ENCODE peak calls at places on chromosomes 1 and 21, in five cellular contexts. O is GM03348; Q is HTR-8/SVneo; T is stimulated activated CD8-positive, alpha-beta memory T cell treated with anti-CD3 and anti-CD28 coated beads, Interleukin-15, amount 100 ng/mL, for 4 hours; P is T-helper 9 cell. W is an unnamed sample.

GRCh38 chr1:93021539-93022134 is 57.4 kb upstream of the MTF2 start:
- DNase-seq in Q (peak), O (peak), P (no peak), T (no peak), W (no peak)

GRCh38 chr1:240309804-240310203 is 218.1 kb downstream of the FMN2 start:
- DNase-seq in Q (no peak), O (no peak), T (no peak), P (no peak), W (no peak)

GRCh38 chr1:25676488-25676887 is 59.9 kb downstream of the MAN1C1 start:
- DNase-seq in O (no peak), P (no peak), Q (no peak), T (no peak), W (peak)

GRCh38 chr1:93707956-93708355 is 26.3 kb upstream of the BCAR3 start:
- DNase-seq in O (no peak), P (no peak), Q (no peak), T (no peak), W (no peak)

GRCh38 chr1:32498751-32499150 is 33.9 kb downstream of the ZBTB8B start:
- DNase-seq in Q (no peak), O (no peak), P (no peak), T (no peak), W (peak)

GRCh38 chr1:45122724-45123123 is 83.7 kb downstream of the ZSWIM5 start:
- DNase-seq in O (no peak), P (no peak), Q (no peak), T (no peak), W (no peak)

GRCh38 chr21:31667639-31668038 is 8.1 kb downstream of the SOD1 start:
- DNase-seq in O (no peak), P (no peak), T (no peak), Q (no peak), W (no peak)

GRCh38 chr1:197440730-197441129 is 172.7 kb downstream of the CRB1 start:
- DNase-seq in P (no peak), T (no peak), Q (no peak), O (no peak), W (no peak)

GRCh38 chr1:20485527-20486456 is at the start of gene CAMK2N1:
- DNase-seq in Q (no peak), T (peak), O (peak), P (peak), W (peak)

W was measured in WERI-Rb-1.